ENCODE peak calls at places on chromosomes 1 and 21, in four cellular contexts. H is tibial artery, Y is neural progenitor cell, Q is fibroblast of lung. M is an unnamed sample.

GRCh38 chr1:186102559-186103148 is 272.4 kb downstream of the TPR start:
- DNase-seq in H (no peak), Y (no peak), Q (peak; percentile 73), M (no peak)

GRCh38 chr1:58402444-58402843 is 144.1 kb downstream of the OMA1 start:
- DNase-seq in H (no peak), Y (no peak), Q (peak; percentile 22), M (no peak)

GRCh38 chr21:33988237-33988835 is 72.7 kb upstream of the ATP5PO start:
- DNase-seq in H (no peak), Y (no peak), Q (no peak), M (no peak)

GRCh38 chr1:173758980-173759379 is 44.2 kb downstream of the KLHL20 start:
- DNase-seq in H (no peak), Y (no peak), Q (no peak), M (no peak)

GRCh38 chr21:45944601-45945000 is 37.0 kb upstream of the COL6A1 start:
- DNase-seq in H (no peak), Y (no peak), Q (no peak), M (no peak)

GRCh38 chr1:2115922-2116341 is 65.7 kb downstream of the PRKCZ start:
- DNase-seq in H (no peak), Y (peak; percentile 77), Q (no peak), M (no peak)

GRCh38 chr1:59061876-59062275 is 235.0 kb upstream of the FGGY start:
- DNase-seq in H (peak; percentile 90), Y (no peak), Q (peak; percentile 97), M (no peak)

GRCh38 chr1:161187311-161187710 is 10.0 kb upstream of the B4GALT3 start:
- DNase-seq in H (peak; percentile 53), Y (no peak), Q (no peak), M (no peak)

GRCh38 chr1:68308034-68308433 is 75.7 kb upstream of the WLS start:
- DNase-seq in H (no peak), Y (no peak), Q (no peak), M (no peak)

GRCh38 chr21:15028186-15028585 is 36.6 kb downstream of the NRIP1 start:
- DNase-seq in H (no peak), Y (no peak), Q (no peak), M (no peak)

GRCh38 chr1:98794196-98794886 is 132.8 kb downstream of the SNX7 start:
- DNase-seq in H (no peak), Y (peak; percentile 72), Q (peak; percentile 76), M (peak; percentile 9)

GRCh38 chr1:65527211-65527610 is 106.7 kb downstream of the LEPR start:
- DNase-seq in H (no peak), Y (no peak), Q (peak; percentile 50), M (no peak)

GRCh38 chr1:12595839-12596821 is 21.9 kb downstream of the DHRS3 start:
- DNase-seq in H (peak; percentile 98), Y (peak; percentile 79), Q (peak; percentile 96), M (no peak)

GRCh38 chr1:116949213-116949985 is 39.7 kb downstream of the PTGFRN start:
- DNase-seq in H (no peak), Y (peak; percentile 32), Q (no peak), M (no peak)

GRCh38 chr1:244346972-244347618 is 104.6 kb downstream of the ADSS2 start:
- DNase-seq in H (no peak), Y (no peak), Q (no peak), M (no peak)

GRCh38 chr21:25790122-25790951 is 55.6 kb downstream of the GABPA start:
- DNase-seq in H (no peak), Y (peak; percentile 34), Q (peak; percentile 51), M (no peak)

GRCh38 chr1:50858761-50859160 is 101.3 kb downstream of the FAF1 start:
- DNase-seq in H (no peak), Y (no peak), Q (no peak), M (no peak)

GRCh38 chr1:81174811-81175476 is 625.8 kb upstream of the ADGRL2 start:
- DNase-seq in H (no peak), Y (no peak), Q (no peak), M (no peak)

GRCh38 chr1:197904126-197904787 is 1.8 kb downstream of the C1orf53 start:
- DNase-seq in H (no peak), Y (peak; percentile 31), Q (no peak), M (no peak)

GRCh38 chr1:182839209-182840065 is at the start of gene DHX9:
- DNase-seq in H (peak; percentile 94), Y (peak; percentile 97), Q (peak; percentile 89), M (peak; percentile 92)

GRCh38 chr1:150575518-150576366 is 3.7 kb downstream of the MCL1 start:
- DNase-seq in H (no peak), Y (no peak), Q (peak; percentile 61), M (no peak)

GRCh38 chr1:185208626-185209170 is 51.7 kb downstream of the SWT1 start:
- DNase-seq in H (no peak), Y (no peak), Q (no peak), M (no peak)

GRCh38 chr1:186763107-186763506 is 65.6 kb upstream of the PLA2G4A start:
- DNase-seq in H (no peak), Y (no peak), Q (peak; percentile 11), M (no peak)

GRCh38 chr1:246189126-246189525 is 318.0 kb downstream of the SMYD3 start:
- DNase-seq in H (no peak), Y (no peak), Q (no peak), M (no peak)

GRCh38 chr1:89822999-89823628 is 2.3 kb downstream of the LRRC8D start:
- DNase-seq in H (no peak), Y (no peak), Q (peak; percentile 77), M (no peak)

GRCh38 chr1:152047607-152047953 is 10.8 kb upstream of the S100A11 start:
- DNase-seq in H (peak; percentile 83), Y (no peak), Q (no peak), M (no peak)

GRCh38 chr21:44917446-44918106 is 3.1 kb downstream of the ITGB2 start:
- DNase-seq in H (no peak), Y (no peak), Q (no peak), M (no peak)

GRCh38 chr1:22627331-22627730 is 9.1 kb upstream of the C1QA start:
- DNase-seq in H (no peak), Y (no peak), Q (no peak), M (no peak)

GRCh38 chr1:22626219-22626902 is 10.1 kb upstream of the C1QA start:
- DNase-seq in H (no peak), Y (peak; percentile 46), Q (no peak), M (no peak)

GRCh38 chr1:22629886-22630285 is 6.5 kb upstream of the C1QA start:
- DNase-seq in H (no peak), Y (no peak), Q (no peak), M (no peak)

GRCh38 chr1:22625262-22625925 is 11.0 kb upstream of the C1QA start:
- DNase-seq in H (no peak), Y (peak; percentile 76), Q (peak; percentile 4), M (no peak)

GRCh38 chr1:22628698-22629444 is 7.6 kb upstream of the C1QA start:
- DNase-seq in H (no peak), Y (no peak), Q (no peak), M (no peak)
- H3K27ac ChIP-seq in H (no peak overlapping the region), Y (no peak overlapping the region), Q (no peak overlapping the region), M (no peak overlapping the region)

GRCh38 chr1:206122686-206123085 is 5.5 kb upstream of the AVPR1B start:
- DNase-seq in H (no peak), Y (no peak), Q (no peak), M (no peak)

GRCh38 chr1:206131037-206131436 is 13.8 kb upstream of the AVPR1B start:
- DNase-seq in H (no peak), Y (no peak), Q (no peak), M (no peak)

GRCh38 chr1:206128192-206128591 is 11.0 kb upstream of the AVPR1B start:
- DNase-seq in H (no peak), Y (no peak), Q (no peak), M (no peak)

GRCh38 chr1:206125366-206125765 is 8.2 kb upstream of the AVPR1B start:
- DNase-seq in H (no peak), Y (no peak), Q (no peak), M (no peak)

DNA sequence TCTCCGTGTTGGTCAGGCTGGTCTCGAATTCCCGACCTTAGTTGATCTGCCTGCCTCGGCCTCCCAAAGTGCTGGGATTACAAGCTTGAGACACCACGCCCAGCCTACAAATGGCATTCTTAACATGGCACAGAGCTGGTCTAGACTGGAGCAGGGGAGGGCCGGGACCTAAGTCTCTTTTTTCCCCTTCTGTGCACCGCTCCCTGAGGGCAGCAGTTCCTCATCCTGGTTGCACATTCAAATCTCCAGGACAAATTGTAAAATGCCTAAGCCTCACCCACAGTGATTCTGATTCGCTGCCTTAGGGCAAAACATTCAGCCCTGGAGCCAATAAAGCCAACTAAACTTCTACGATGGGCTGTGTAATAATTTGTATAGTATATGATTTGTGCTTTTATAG is 10.1 kb upstream of the AVPR1B start:
- DNase-seq in H (no peak), Y (no peak), Q (no peak), M (no peak)
- H3K4me3 ChIP-seq in H (no peak overlapping the region), Y (no peak overlapping the region), Q (no peak overlapping the region), M (no peak overlapping the region)

GRCh38 chr1:10178602-10179407 is 31.6 kb upstream of the KIF1B start:
- DNase-seq in H (no peak), Y (peak; percentile 88), Q (no peak), M (no peak)

GRCh38 chr1:10179408-10179685 is 31.0 kb upstream of the KIF1B start:
- DNase-seq in H (no peak), Y (no peak), Q (no peak), M (no peak)

GRCh38 chr1:10181154-10181553 is 29.2 kb upstream of the KIF1B start:
- DNase-seq in H (no peak), Y (no peak), Q (no peak), M (no peak)

DNA sequence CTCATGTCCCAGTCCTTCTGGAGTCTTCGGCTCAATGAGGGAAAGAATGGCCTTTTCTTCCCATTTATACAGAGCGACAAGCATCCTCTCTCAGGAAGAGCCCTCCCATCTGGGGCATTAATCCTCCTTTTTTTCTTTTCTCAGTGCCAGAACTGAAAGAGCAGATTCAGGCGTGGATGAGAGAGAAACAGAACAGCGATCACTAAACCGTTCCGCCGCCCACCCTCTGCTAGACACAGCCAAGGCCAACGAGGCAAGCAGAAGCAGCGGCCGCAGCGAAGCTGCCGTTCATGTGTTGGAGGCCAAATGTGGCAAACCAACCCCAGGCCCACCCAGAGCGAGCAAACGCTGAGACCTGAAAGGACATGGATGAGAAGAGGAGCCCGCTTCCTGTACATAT is 30.6 kb upstream of the KIF1B start:
- DNase-seq in H (no peak), Y (peak; percentile 73), Q (no peak), M (no peak)
- H3K27ac ChIP-seq in H (no peak overlapping the region), Y (peak overlapping the region; percentile 95), Q (no peak overlapping the region), M (no peak overlapping the region)

DNA sequence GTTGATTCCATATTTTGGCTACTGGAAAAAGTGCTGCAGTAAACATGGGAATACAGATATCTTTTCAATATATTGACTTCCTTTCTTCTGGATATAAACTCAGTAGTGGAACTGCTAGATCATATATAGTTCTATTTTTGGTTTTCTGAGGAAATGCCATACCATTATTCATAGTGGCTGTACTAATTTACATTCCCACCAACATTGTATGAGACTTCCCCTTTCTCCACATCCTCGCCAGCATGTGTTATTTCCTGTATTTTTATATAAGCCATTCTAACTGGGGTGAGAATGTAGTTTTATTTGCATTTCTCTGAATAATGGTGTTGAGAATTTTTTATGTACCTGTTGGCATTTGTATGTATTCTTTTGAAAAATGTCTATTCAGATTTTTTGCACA is 385.2 kb downstream of the NUF2 start:
- DNase-seq in H (no peak), Y (no peak), Q (no peak), M (no peak)
- H3K4me3 ChIP-seq in H (no peak overlapping the region), Y (no peak overlapping the region), Q (no peak overlapping the region), M (no peak overlapping the region)

GRCh38 chr1:221704291-221704690 is 37.6 kb downstream of the DUSP10 start:
- DNase-seq in H (no peak), Y (no peak), Q (no peak), M (no peak)
- H3K27ac ChIP-seq in H (no peak overlapping the region), Y (no peak overlapping the region), Q (no peak overlapping the region), M (no peak overlapping the region)

GRCh38 chr1:201020647-201021332 is 2.7 kb downstream of the KIF21B start:
- DNase-seq in H (no peak), Y (peak; percentile 93), Q (no peak), M (no peak)
- H3K4me3 ChIP-seq in H (no peak overlapping the region), Y (no peak overlapping the region), Q (no peak overlapping the region), M (peak overlapping the region; percentile 83)

M was measured in effector memory CD4-positive, alpha-beta T cell.